ENCODE peak calls at places on chromosomes 16 and 17, in six cellular contexts. T is thyroid gland, K is psoas muscle, N is cardiac fibroblast, U is adrenal gland, H is foreskin fibroblast. E is an unnamed sample.

GRCh38 chr16:85485379-85485778 is 127.7 kb upstream of the GSE1 start:
- DNase-seq in K (no peak), T (no peak), H (no peak), N (no peak), U (no peak), E (no peak)

GRCh38 chr17:55089955-55090573 is 121.5 kb downstream of the STXBP4 start:
- DNase-seq in N (peak), U (no peak), H (peak), T (peak), K (no peak), E (no peak)

GRCh38 chr16:72203401-72203800 is 31.4 kb upstream of the PMFBP1 start:
- DNase-seq in H (peak), N (peak), K (no peak), T (no peak), U (peak), E (no peak)

GRCh38 chr16:21524068-21524751 is 75.2 kb upstream of the METTL9 start:
- DNase-seq in U (peak), K (no peak), H (no peak), T (no peak), N (no peak), E (no peak)

GRCh38 chr16:85454171-85454883 is 158.8 kb upstream of the GSE1 start:
- DNase-seq in T (no peak), N (no peak), H (no peak), U (no peak), K (no peak), E (no peak)

GRCh38 chr17:27569257-27569722 is 61.7 kb upstream of the LGALS9 start:
- DNase-seq in N (peak), T (peak), K (peak), U (peak), H (no peak), E (no peak)

GRCh38 chr16:83771306-83771942 is 36.4 kb upstream of the HSBP1 start:
- DNase-seq in U (peak), K (peak), H (no peak), N (peak), T (peak), E (no peak)

GRCh38 chr17:2853722-2854580 is 57.7 kb downstream of the RAP1GAP2 start:
- DNase-seq in T (peak), N (no peak), H (no peak), K (no peak), U (no peak), E (no peak)

GRCh38 chr17:73551756-73552155 is 92.5 kb downstream of the SDK2 start:
- DNase-seq in N (no peak), H (no peak), K (no peak), T (no peak), U (no peak), E (no peak)

GRCh38 chr17:65754081-65754480 is 192.6 kb upstream of the AXIN2 start:
- DNase-seq in K (no peak), U (no peak), N (no peak), T (no peak), H (no peak), E (no peak)

GRCh38 chr17:61349350-61349749 is 50.3 kb upstream of the TBX2 start:
- DNase-seq in H (no peak), N (no peak), U (no peak), K (no peak), T (no peak), E (no peak)
- TF ChIP-seq CTCF in H (no peak), N (peak), U (no peak), K (peak), T (no peak), E (peak)

GRCh38 chr17:57084802-57085447 is at the start of gene AKAP1:
- DNase-seq in N (peak), T (peak), K (peak), H (peak), U (peak), E (peak)
- TF ChIP-seq CTCF in N (no peak), T (peak), K (peak), H (no peak), U (no peak), E (no peak)

GRCh38 chr17:9007052-9007714 is 14.1 kb upstream of the NTN1 start:
- DNase-seq in T (no peak), H (no peak), N (no peak), K (no peak), U (no peak), E (no peak)
- TF ChIP-seq CTCF in T (no peak), H (no peak), N (no peak), K (no peak), U (no peak), E (no peak)

GRCh38 chr16:4935231-4935855 is 1.6 kb downstream of the PPL start:
- DNase-seq in H (peak), K (peak), U (peak), N (peak), T (peak), E (peak)

GRCh38 chr16:4933433-4933832 is 3.5 kb downstream of the PPL start:
- DNase-seq in T (no peak), K (no peak), N (no peak), H (no peak), U (no peak), E (no peak)

GRCh38 chr16:4933871-4934395 is 3.0 kb downstream of the PPL start:
- DNase-seq in K (no peak), U (no peak), N (no peak), T (no peak), H (no peak), E (no peak)

GRCh38 chr16:4936181-4936990 is 562 bp downstream of the PPL start:
- DNase-seq in T (peak), N (peak), K (peak), U (no peak), H (no peak), E (no peak)

GRCh38 chr16:4934591-4934990 is 2.4 kb downstream of the PPL start:
- DNase-seq in U (no peak), T (no peak), H (no peak), N (no peak), K (no peak), E (no peak)
- TF ChIP-seq CTCF in U (no peak), T (no peak), H (no peak), N (no peak), K (no peak), E (no peak)

GRCh38 chr16:81137754-81138153 is 41.6 kb upstream of the GCSH start:
- DNase-seq in U (no peak), T (no peak), N (no peak), K (no peak), H (no peak), E (no peak)

GRCh38 chr16:81137012-81137335 is 40.8 kb upstream of the GCSH start:
- DNase-seq in T (peak), U (peak), N (peak), H (peak), K (no peak), E (no peak)

GRCh38 chr16:81140930-81141780 is 45.0 kb upstream of the GCSH start:
- DNase-seq in T (no peak), H (no peak), K (no peak), U (no peak), N (no peak), E (no peak)

DNA sequence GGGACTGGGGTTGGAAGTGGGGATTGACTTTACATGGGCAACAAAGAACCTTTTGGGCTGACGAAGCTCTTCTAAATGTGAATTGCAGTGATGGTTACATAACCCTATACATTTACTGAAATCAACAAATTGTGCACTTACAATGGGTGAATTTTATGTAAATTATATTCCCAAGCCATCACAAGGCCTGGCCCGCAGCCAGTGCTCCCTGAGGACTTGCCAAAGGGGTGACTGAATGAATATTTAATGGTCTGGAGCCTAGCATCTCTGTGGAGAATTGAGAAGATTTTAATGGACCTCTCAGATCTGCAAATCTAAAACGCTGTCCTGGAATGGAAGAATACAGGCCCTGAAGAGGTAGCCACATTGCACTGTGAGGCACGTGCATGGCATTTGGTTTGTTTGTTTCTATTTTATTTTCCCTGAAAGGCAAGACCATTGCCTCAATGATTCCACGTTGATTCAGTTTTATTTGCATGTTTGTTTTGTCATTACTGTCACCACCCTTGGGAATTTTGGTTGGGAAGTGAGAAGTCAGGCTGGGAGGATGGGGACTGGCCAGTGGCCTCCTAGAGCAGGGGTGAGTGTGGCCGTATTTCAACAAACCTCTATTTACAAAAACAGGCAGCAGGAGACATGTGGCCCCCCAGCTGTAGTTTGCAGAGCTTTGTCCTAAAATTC is 40.3 kb upstream of the GCSH start:
- DNase-seq in U (no peak), H (no peak), K (no peak), T (peak), N (no peak), E (no peak)
- TF ChIP-seq CTCF in U (no peak), H (no peak), K (no peak), T (no peak), N (no peak), E (no peak)

DNA sequence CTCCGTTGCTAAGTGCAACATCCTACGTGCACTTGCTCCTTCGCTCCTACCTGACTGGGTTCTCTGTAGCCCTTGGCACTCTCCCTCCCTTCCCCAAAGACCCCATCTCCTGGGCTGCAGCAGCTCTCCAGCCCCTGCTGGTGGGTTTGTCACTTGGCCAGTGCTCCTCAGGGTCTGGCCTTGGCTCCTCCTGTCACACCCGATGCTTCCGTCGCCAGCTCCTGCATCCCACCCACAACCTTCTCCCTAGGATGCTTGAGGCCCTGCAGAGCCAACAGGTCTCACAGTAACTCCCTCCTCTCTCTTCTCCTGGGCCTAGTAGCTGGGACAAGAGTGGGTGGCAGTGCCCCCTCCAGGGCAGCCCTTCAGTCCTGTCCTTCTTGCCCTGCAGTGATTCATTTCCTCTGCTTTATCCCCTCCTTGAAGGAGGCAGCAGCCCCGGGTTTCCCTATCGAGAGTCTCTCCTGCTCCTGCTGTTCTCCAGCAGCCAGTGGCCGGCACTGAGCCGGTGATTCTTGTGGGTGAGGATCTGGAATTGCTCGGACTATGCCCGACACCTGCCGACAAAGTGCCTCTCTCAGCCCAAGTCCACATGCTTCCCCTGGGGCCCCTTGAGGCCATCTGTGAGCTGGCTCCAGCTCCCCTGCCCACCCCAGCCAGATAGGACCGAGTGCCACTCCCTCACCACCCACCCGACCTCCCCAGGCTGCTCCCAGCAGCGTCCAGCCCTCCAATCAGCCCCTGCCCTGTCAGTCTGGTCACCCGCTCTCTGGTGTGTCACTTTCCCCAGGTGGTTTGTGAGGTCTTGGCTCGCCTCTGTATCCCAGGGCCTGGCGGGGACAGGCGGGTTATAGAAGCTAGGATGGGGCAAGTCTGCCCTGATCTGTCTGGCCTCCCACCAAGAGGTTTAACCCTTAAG is 3.8 kb downstream of the LITAFD start:
- DNase-seq in H (peak), N (peak), U (peak), T (peak), K (peak), E (no peak)
- TF ChIP-seq CTCF in H (peak), N (peak), U (no peak), T (no peak), K (no peak), E (no peak)

E was measured in AG09319.